ENCODE peak calls at places on chromosomes 2 and 18, in five cellular contexts. P is upper lobe of left lung, T is uterus, N is HCT116, Q is testis. Z is an unnamed sample.

GRCh38 chr18:59787998-59788875 is 91.0 kb upstream of the CCBE1 start:
- DNase-seq in P (no peak), T (peak; percentile 21), N (peak; percentile 35), Q (no peak), Z (no peak)

GRCh38 chr2:157789161-157789720 is 86.9 kb downstream of the ACVR1 start:
- DNase-seq in P (no peak), T (no peak), N (no peak), Q (no peak), Z (no peak)

GRCh38 chr2:188984680-188985079 is 10.5 kb downstream of the COL3A1 start:
- DNase-seq in P (no peak), T (peak; percentile 46), N (no peak), Q (no peak), Z (no peak)

GRCh38 chr2:189348369-189348768 is 92.9 kb upstream of the WDR75 start:
- DNase-seq in P (no peak), T (no peak), N (no peak), Q (no peak), Z (no peak)

GRCh38 chr2:1041012-1041805 is 90.6 kb downstream of the SNTG2 start:
- DNase-seq in P (no peak), T (no peak), N (no peak), Q (no peak), Z (no peak)

GRCh38 chr18:79664525-79665125 is 15.0 kb upstream of the CTDP1 start:
- DNase-seq in P (no peak), T (no peak), N (no peak), Q (no peak), Z (no peak)

GRCh38 chr18:21490745-21491144 is 109.8 kb downstream of the ESCO1 start:
- DNase-seq in P (no peak), T (no peak), N (no peak), Q (no peak), Z (no peak)

GRCh38 chr2:70046534-70046933 is 40.7 kb upstream of the PCBP1 start:
- DNase-seq in P (no peak), T (no peak), N (no peak), Q (no peak), Z (no peak)

GRCh38 chr2:109637749-109638570 is 23.8 kb downstream of the SOWAHC start:
- DNase-seq in P (no peak), T (no peak), N (no peak), Q (no peak), Z (no peak)

GRCh38 chr2:148955798-148956197 is 80.8 kb downstream of the KIF5C start:
- DNase-seq in P (no peak), T (no peak), N (no peak), Q (no peak), Z (no peak)

GRCh38 chr2:47218066-47218581 is 63.0 kb upstream of the STPG4 start:
- DNase-seq in P (no peak), T (peak; percentile 64), N (no peak), Q (no peak), Z (peak; percentile 71)

GRCh38 chr18:76565238-76566173 is 70.5 kb upstream of the ZNF516 start:
- DNase-seq in P (no peak), T (peak; percentile 86), N (no peak), Q (peak; percentile 87), Z (peak; percentile 74)

GRCh38 chr2:200455958-200456421 is 53.9 kb downstream of the KCTD18 start:
- DNase-seq in P (no peak), T (no peak), N (no peak), Q (no peak), Z (no peak)

DNA sequence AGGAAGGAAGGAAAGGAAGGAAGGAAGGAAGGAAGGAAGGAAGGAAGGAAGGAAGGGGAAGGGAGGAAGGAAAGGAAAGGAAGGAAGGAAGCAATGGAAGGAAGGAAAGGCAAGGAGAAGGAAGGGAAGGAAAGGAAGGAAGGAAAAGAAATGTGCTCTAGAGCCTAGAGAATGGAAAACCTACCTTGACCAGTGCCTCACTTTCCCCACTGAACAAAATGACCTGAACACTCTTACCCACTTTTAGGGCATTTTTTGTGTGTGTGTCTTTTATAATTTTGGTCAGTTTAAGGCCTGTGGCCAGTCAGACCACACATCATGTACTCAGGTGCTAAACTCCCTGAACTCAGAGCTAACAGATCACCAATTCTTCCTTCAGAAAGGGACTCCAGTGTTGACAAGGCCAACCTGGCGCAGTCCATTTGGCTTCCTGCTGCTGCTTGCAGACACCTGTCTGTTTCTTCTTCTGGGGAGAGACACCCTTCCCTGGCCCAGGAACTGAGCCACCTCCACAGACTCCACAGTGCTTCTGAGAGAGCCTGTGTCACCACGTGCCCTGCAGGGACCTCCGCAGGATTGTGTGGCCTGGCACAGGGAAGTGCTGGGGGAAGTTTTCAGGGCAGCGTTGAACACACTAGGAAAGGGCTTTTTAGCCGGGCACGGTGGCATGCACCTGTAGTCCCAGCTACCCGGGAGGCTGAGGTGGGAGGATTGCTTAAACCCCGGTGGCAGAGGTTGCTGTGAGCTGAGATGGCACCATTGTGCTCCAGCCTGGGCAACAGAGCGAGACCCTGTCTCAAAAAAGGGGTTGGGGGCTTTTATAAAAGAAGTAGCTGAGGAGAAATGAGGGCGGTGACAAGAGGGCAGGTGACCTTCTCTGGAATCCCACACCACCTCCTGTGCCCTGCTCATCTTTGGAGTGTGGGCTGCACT is 57.2 kb downstream of the DDX1 start:
- DNase-seq in P (no peak), T (no peak), N (no peak), Q (no peak), Z (no peak)
- TF ChIP-seq POLR2A in P (no peak), T (no peak), N (no peak), Q (no peak), Z (no peak)

GRCh38 chr18:24270358-24270936 is 127.2 kb downstream of the OSBPL1A start:
- DNase-seq in P (no peak), T (no peak), N (no peak), Q (no peak), Z (no peak)
- H3K4me3 ChIP-seq in P (peak overlapping the region; percentile 80), T (peak overlapping the region; percentile 68), N (peak overlapping the region; percentile 71), Q (peak overlapping the region; percentile 65), Z (peak overlapping the region; percentile 60)

DNA sequence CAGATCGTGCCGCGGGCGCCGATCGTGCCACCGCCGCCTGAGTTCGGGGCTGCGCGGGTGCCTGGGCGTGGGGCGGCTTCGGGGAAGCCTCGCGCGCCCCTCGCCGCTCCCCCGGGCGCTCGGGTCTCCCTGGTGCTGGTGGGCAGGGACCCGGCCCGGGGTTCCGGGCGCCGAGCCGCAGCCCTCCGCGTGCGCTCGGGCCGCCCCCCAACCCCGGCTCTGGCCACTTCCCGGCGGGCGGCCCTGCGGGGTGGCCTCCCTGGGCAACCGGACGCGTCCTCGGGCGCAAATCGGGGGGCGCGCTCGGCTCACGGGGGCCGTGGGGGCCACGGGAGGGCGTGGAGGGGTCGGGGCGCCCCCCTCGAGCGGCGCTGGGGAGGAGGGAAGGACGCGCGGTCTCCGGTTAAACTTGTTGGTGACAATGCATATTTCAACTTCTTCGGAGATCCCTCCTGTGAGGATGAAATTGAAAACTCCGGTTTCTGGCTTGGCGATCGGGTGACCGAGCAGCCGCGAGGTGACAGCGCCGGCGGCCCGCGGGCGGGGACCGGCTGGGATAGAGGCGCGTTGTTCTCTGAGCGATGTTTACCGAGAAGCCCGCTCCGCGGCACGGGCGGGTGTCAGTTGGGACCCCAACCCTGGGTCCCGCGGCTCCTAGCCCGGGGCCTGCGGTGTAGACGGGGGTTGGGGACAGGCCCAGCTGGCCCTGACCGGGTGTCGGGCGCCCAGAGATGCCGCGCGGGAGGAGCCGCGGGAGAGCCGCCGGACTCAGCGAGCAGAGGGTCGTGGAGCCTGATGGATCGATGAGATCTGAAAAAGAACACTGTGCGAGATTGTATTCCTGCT is 676 bp downstream of the SH3BP4 start:
- DNase-seq in P (peak; percentile 90), T (no peak), N (no peak), Q (peak; percentile 25), Z (no peak)
- TF ChIP-seq POLR2A in P (no peak), T (no peak), N (no peak), Q (no peak), Z (no peak)

GRCh38 chr2:43138441-43138840 is 88.0 kb downstream of the ZFP36L2 start:
- DNase-seq in P (no peak), T (no peak), N (no peak), Q (no peak), Z (no peak)
- H3K4me3 ChIP-seq in P (no peak overlapping the region), T (no peak overlapping the region), N (no peak overlapping the region), Q (no peak overlapping the region), Z (no peak overlapping the region)

GRCh38 chr2:28134262-28134812 is 243.8 kb downstream of the BABAM2 start:
- DNase-seq in P (no peak), T (peak; percentile 72), N (no peak), Q (peak; percentile 23), Z (no peak)
- TF ChIP-seq POLR2A in P (no peak), T (no peak), N (no peak), Q (no peak), Z (no peak)